ENCODE peak calls at places on chromosomes 4 and X, in four cellular contexts. One of them, this sample, is unnamed.

GRCh38 chrX:38312436-38312835 is 14.9 kb downstream of the RPGR start:
- DNase-seq in body of pancreas: no peak
- DNase-seq in MCF 10A: peak; percentile 84
- DNase-seq in mucosa of descending colon: no peak
- DNase-seq in this sample: peak; percentile 84

GRCh38 chrX:39827959-39828358 is 269.8 kb downstream of the BCOR start:
- DNase-seq in body of pancreas: no peak
- DNase-seq in MCF 10A: no peak
- DNase-seq in mucosa of descending colon: no peak
- DNase-seq in this sample: no peak

GRCh38 chr4:76283900-76284299 is 22.6 kb upstream of the STBD1 start:
- DNase-seq in body of pancreas: no peak
- DNase-seq in MCF 10A: no peak
- DNase-seq in mucosa of descending colon: no peak
- DNase-seq in this sample: no peak

GRCh38 chr4:152983774-152984411 is 47.8 kb downstream of the FHDC1 start:
- DNase-seq in body of pancreas: no peak
- DNase-seq in MCF 10A: peak; percentile 58
- DNase-seq in mucosa of descending colon: no peak
- DNase-seq in this sample: peak; percentile 62

GRCh38 chr4:8225704-8226443 is 26.8 kb downstream of the SH3TC1 start:
- DNase-seq in body of pancreas: no peak
- DNase-seq in MCF 10A: no peak
- DNase-seq in mucosa of descending colon: no peak
- DNase-seq in this sample: no peak

GRCh38 chrX:1433646-1434357 is 18.9 kb downstream of the ASMTL start:
- DNase-seq in body of pancreas: no peak
- DNase-seq in MCF 10A: no peak
- DNase-seq in mucosa of descending colon: no peak
- DNase-seq in this sample: no peak

GRCh38 chrX:39214380-39215126 is 413.3 kb downstream of the MID1IP1 start:
- DNase-seq in body of pancreas: no peak
- DNase-seq in MCF 10A: no peak
- DNase-seq in mucosa of descending colon: no peak
- DNase-seq in this sample: no peak

GRCh38 chrX:10598540-10598939 is 21.8 kb downstream of the MID1 start:
- DNase-seq in body of pancreas: no peak
- DNase-seq in MCF 10A: no peak
- DNase-seq in mucosa of descending colon: no peak
- DNase-seq in this sample: no peak

GRCh38 chr4:38621004-38621684 is 42.9 kb upstream of the KLF3 start:
- DNase-seq in body of pancreas: peak; percentile 35
- DNase-seq in MCF 10A: peak; percentile 95
- DNase-seq in mucosa of descending colon: peak; percentile 63
- DNase-seq in this sample: peak; percentile 26

GRCh38 chr4:66959207-66959606 is 586.1 kb downstream of the CENPC start:
- DNase-seq in body of pancreas: no peak
- DNase-seq in MCF 10A: no peak
- DNase-seq in mucosa of descending colon: no peak
- DNase-seq in this sample: no peak
- TF ChIP-seq CTCF in body of pancreas: no peak
- TF ChIP-seq CTCF in MCF 10A: no peak
- TF ChIP-seq CTCF in mucosa of descending colon: no peak
- TF ChIP-seq CTCF in this sample: no peak

DNA sequence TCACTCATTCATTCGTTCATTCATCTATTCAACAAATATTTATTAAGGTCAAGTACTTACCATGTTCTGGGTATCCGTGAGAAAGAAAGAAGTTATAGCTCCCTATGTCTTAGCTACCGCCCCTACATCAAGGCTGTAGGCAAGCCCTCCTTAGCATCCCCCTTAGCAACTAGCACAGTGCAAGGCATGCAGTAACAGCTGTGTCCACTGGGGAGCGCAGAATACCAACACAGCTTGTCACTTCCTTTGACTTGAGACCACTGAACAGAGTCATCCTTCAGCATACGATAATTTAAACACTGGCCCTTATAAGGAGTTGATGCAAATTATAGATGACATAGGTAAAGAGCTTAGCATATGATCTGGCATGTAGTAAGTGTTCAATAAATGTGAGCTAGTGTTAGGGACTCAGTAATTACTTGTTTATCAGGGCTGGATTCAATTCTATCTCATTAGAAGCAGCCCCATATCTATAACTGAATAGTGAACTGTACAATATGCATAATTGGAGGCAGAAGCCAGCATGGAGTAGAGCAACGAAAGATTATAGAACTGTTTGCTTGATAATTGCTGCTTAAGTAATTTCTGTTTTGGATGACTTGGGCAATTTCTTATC is 8.7 kb downstream of the KIAA1210 start:
- DNase-seq in body of pancreas: peak; percentile 22
- DNase-seq in MCF 10A: peak; percentile 60
- DNase-seq in mucosa of descending colon: peak; percentile 43
- DNase-seq in this sample: peak; percentile 32
- TF ChIP-seq CTCF in body of pancreas: peak; percentile 47
- TF ChIP-seq CTCF in MCF 10A: peak; percentile 76
- TF ChIP-seq CTCF in mucosa of descending colon: peak; percentile 47
- TF ChIP-seq CTCF in this sample: peak; percentile 78

GRCh38 chr4:177064724-177065394 is 244.8 kb upstream of the NEIL3 start:
- DNase-seq in body of pancreas: no peak
- DNase-seq in MCF 10A: no peak
- DNase-seq in mucosa of descending colon: no peak
- DNase-seq in this sample: no peak
- TF ChIP-seq CTCF in body of pancreas: no peak
- TF ChIP-seq CTCF in MCF 10A: no peak
- TF ChIP-seq CTCF in mucosa of descending colon: no peak
- TF ChIP-seq CTCF in this sample: no peak

DNA sequence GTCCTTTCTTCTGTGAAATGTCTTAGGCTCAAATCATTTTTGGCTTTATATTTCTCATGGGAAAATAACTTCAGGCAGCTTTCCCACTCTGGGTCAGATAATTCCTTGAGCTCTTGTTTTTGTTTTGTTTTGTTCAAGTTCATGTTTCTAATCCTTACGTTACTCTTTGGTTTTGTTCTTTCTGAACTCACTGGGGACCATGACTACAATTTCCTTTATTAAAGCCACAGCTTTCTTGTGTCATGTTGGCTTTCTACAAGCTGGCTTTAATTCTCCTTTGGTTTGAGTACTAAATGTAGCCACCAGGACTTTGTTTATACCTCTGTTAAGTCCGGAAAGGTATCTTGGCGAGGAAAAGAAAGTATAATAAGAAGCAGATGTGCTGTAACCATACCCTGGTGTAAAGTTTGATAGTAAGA is 30.8 kb upstream of the ANXA3 start:
- DNase-seq in body of pancreas: no peak
- DNase-seq in MCF 10A: no peak
- DNase-seq in mucosa of descending colon: no peak
- DNase-seq in this sample: no peak
- TF ChIP-seq CTCF in body of pancreas: no peak
- TF ChIP-seq CTCF in MCF 10A: no peak
- TF ChIP-seq CTCF in mucosa of descending colon: no peak
- TF ChIP-seq CTCF in this sample: no peak

GRCh38 chrX:13898084-13898483 is 81.2 kb upstream of the GPM6B start:
- DNase-seq in body of pancreas: no peak
- DNase-seq in MCF 10A: peak; percentile 62
- DNase-seq in mucosa of descending colon: no peak
- DNase-seq in this sample: peak; percentile 9
- TF ChIP-seq CTCF in body of pancreas: no peak
- TF ChIP-seq CTCF in MCF 10A: no peak
- TF ChIP-seq CTCF in mucosa of descending colon: no peak
- TF ChIP-seq CTCF in this sample: peak; percentile 39

DNA sequence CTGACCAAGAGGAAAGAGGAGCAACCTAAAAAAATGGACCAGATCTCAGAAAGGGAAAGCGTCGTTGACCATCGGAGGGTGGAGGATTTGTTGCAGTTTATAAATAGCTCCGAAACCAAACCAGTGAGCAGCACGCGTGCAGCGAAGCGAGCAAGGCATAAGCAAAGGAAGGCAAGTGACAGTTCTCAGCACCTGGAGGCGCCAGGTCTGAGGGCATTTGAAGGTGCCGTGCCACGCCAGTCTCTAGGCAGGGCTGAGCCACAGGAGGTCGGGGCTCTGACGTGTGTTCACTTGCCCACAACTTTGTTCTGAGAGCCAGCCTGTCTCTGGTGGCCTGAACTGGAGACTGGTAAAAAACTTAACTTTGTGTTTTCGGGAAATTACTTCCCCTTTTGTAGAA is 59.7 kb downstream of the TNIP2 start:
- DNase-seq in body of pancreas: no peak
- DNase-seq in MCF 10A: no peak
- DNase-seq in mucosa of descending colon: peak; percentile 33
- DNase-seq in this sample: no peak
- TF ChIP-seq CTCF in body of pancreas: no peak
- TF ChIP-seq CTCF in MCF 10A: no peak
- TF ChIP-seq CTCF in mucosa of descending colon: no peak
- TF ChIP-seq CTCF in this sample: no peak

GRCh38 chr4:100372432-100372831 is 145.4 kb downstream of the EMCN start:
- DNase-seq in body of pancreas: no peak
- DNase-seq in MCF 10A: peak; percentile 25
- DNase-seq in mucosa of descending colon: no peak
- DNase-seq in this sample: no peak
- TF ChIP-seq CTCF in body of pancreas: peak; percentile 19
- TF ChIP-seq CTCF in MCF 10A: no peak
- TF ChIP-seq CTCF in mucosa of descending colon: no peak
- TF ChIP-seq CTCF in this sample: peak; percentile 78

DNA sequence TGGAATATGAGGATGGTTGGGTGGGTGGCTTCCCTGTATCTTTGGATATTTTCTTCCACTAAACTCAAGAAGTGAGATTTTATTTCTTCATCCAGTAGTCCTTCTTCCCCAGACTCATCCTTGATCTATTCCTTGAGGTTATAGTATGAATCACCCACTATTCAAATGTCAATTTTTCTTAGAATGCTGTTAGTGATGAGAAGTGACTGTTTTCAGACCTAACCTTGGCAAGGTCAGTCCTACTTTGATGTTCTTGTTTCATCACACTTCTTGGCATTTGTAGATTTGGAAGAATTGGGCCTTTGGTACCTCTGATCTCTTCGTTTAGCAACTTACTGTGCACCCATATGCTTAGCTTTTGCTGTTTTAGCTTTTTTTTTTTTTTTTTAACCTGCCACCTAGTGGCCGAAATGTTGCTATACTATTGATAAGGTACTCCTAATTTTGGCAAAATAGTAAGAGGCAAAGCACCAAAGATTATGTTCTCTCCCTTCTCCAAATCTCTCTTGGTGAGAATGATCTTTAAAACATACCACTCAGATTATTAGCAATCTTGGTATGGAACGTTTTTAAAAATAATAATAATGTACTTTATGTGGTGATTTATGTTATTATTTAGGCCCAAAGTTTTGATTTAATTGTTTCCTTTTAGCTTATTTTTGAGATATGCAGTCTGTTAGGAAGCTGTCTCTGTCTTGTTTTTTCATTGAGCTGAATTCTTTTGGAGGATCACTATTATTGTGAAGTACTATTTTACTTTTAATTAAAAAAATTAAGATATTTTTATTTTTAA is 16.5 kb downstream of the DCK start:
- DNase-seq in body of pancreas: no peak
- DNase-seq in MCF 10A: peak; percentile 46
- DNase-seq in mucosa of descending colon: no peak
- DNase-seq in this sample: no peak
- TF ChIP-seq CTCF in body of pancreas: peak; percentile 50
- TF ChIP-seq CTCF in MCF 10A: peak; percentile 35
- TF ChIP-seq CTCF in mucosa of descending colon: no peak
- TF ChIP-seq CTCF in this sample: peak; percentile 96

DNA sequence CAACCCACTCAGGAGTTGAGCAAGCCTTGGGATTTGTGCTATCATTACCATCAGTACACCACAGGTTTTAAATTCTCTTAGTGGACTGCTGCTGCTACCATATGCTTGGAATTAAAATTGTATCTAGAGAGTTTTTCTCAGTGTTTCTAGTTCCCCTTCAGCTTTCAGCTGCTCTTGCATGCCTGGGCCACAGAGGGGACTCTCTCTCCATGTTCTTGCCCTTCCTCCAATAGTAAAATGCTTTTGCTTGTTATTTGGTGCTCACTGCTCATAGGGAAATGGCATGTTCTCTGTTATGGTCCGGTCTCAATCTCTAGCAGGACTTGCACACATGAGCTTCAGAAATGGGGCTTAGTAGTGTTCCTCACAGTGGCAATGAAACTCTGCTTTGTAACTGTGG is 101.9 kb downstream of the IGSF1 start:
- DNase-seq in body of pancreas: no peak
- DNase-seq in MCF 10A: no peak
- DNase-seq in mucosa of descending colon: no peak
- DNase-seq in this sample: no peak
- TF ChIP-seq CTCF in body of pancreas: no peak
- TF ChIP-seq CTCF in MCF 10A: no peak
- TF ChIP-seq CTCF in mucosa of descending colon: no peak
- TF ChIP-seq CTCF in this sample: no peak

GRCh38 chr4:28682872-28683271 is 1822.2 kb downstream of the STIM2 start:
- DNase-seq in body of pancreas: no peak
- DNase-seq in MCF 10A: no peak
- DNase-seq in mucosa of descending colon: no peak
- DNase-seq in this sample: no peak

GRCh38 chr4:28690890-28691289 is 1830.2 kb downstream of the STIM2 start:
- DNase-seq in body of pancreas: no peak
- DNase-seq in MCF 10A: no peak
- DNase-seq in mucosa of descending colon: no peak
- DNase-seq in this sample: no peak

GRCh38 chr4:28686618-28687017 is 1826.0 kb downstream of the STIM2 start:
- DNase-seq in body of pancreas: peak; percentile 16
- DNase-seq in MCF 10A: peak; percentile 39
- DNase-seq in mucosa of descending colon: no peak
- DNase-seq in this sample: peak; percentile 43
- TF ChIP-seq CTCF in body of pancreas: no peak
- TF ChIP-seq CTCF in MCF 10A: peak; percentile 31
- TF ChIP-seq CTCF in mucosa of descending colon: no peak
- TF ChIP-seq CTCF in this sample: peak; percentile 83